ENCODE peak calls at places on chromosomes 7 and 10, in four cellular contexts. I is nephron progenitor cell, D is thyroid gland, S is astrocyte of the spinal cord. Q is an unnamed sample.

GRCh38 chr7:40200791-40201190 is 66.0 kb downstream of the SUGCT start:
- DNase-seq in D (no peak), S (peak), I (no peak), Q (no peak)

GRCh38 chr7:87435546-87435945 is 39.9 kb downstream of the ABCB4 start:
- DNase-seq in D (no peak), S (peak), I (no peak), Q (no peak)

GRCh38 chr10:23351914-23352313 is 7.3 kb upstream of the C10orf67 start:
- DNase-seq in I (no peak), D (no peak), S (peak), Q (no peak)

GRCh38 chr7:27173412-27174076 is 576 bp downstream of the HOXA10 start:
- DNase-seq in I (peak), S (no peak), D (no peak), Q (no peak)

GRCh38 chr7:8719102-8719501 is 285.7 kb downstream of the NXPH1 start:
- DNase-seq in S (no peak), I (no peak), D (no peak), Q (no peak)

GRCh38 chr7:74252893-74253292 is 1.3 kb downstream of the RFC2 start:
- DNase-seq in D (no peak), I (no peak), S (no peak), Q (no peak)

GRCh38 chr10:107098326-107098725 is 66.2 kb downstream of the SORCS1 start:
- DNase-seq in S (no peak), D (no peak), I (no peak), Q (no peak)

GRCh38 chr7:824664-825063 is 7.6 kb upstream of the SUN1 start:
- DNase-seq in D (no peak), I (no peak), S (no peak), Q (no peak)

GRCh38 chr7:50293509-50294179 is 10.9 kb upstream of the IKZF1 start:
- DNase-seq in S (no peak), D (no peak), I (no peak), Q (no peak)

GRCh38 chr10:91032614-91033248 is 111.8 kb upstream of the ANKRD1 start:
- DNase-seq in S (no peak), I (no peak), D (no peak), Q (no peak)

GRCh38 chr10:3467052-3467906 is 294.7 kb upstream of the PITRM1 start:
- DNase-seq in D (peak), I (no peak), S (peak), Q (no peak)

GRCh38 chr10:132414402-132415016 is 17.5 kb downstream of the PWWP2B start:
- DNase-seq in D (no peak), S (no peak), I (no peak), Q (no peak)

GRCh38 chr10:72175166-72175565 is 40.6 kb upstream of the ANAPC16 start:
- DNase-seq in I (no peak), D (no peak), S (peak), Q (no peak)

GRCh38 chr10:27801171-27801785 is 55.7 kb upstream of the MKX start:
- DNase-seq in S (no peak), I (no peak), D (no peak), Q (no peak)

GRCh38 chr10:52779541-52780390 is 7.2 kb upstream of the MBL2 start:
- DNase-seq in S (peak), D (peak), I (peak), Q (peak)
- TF ChIP-seq CTCF in S (peak), D (peak), I (peak), Q (peak)

GRCh38 chr10:35092851-35093250 is 2.7 kb upstream of the CUL2 start:
- DNase-seq in S (no peak), D (no peak), I (no peak), Q (no peak)
- TF ChIP-seq CTCF in S (no peak), D (no peak), I (no peak), Q (no peak)

GRCh38 chr10:86291616-86292340 is 74.8 kb downstream of the GRID1 start:
- DNase-seq in I (peak), S (no peak), D (no peak), Q (no peak)
- TF ChIP-seq CTCF in I (no peak), S (no peak), D (no peak), Q (no peak)

GRCh38 chr7:129644634-129645230 is 33.2 kb downstream of the NRF1 start:
- DNase-seq in I (no peak), D (no peak), S (peak), Q (no peak)
- TF ChIP-seq CTCF in I (no peak), D (peak), S (peak), Q (peak)

GRCh38 chr7:66493235-66494181 is 135.2 kb upstream of the KCTD7 start:
- DNase-seq in D (peak), I (peak), S (peak), Q (peak)
- TF ChIP-seq CTCF in D (peak), I (no peak), S (peak), Q (peak)

GRCh38 chr7:109997837-109998236 is 1093.1 kb upstream of the LRRN3 start:
- DNase-seq in D (no peak), S (no peak), I (no peak), Q (no peak)
- TF ChIP-seq CTCF in D (no peak), S (no peak), I (no peak), Q (no peak)

Q was measured in neural crest cell.